ENCODE peak calls at places on chromosomes 1 and 21, in six cellular contexts. B is putamen, K is astrocyte of the spinal cord, F is sciatic nerve, X is anterior cingulate cortex, C is nucleus accumbens. N is an unnamed sample.
A peak's percentile ranks its signal among the peaks of the same experiment; 100 is the strongest.

GRCh38 chr1:153260980-153261792 is 1.7 kb downstream of the LORICRIN start:
- DNase-seq in X (peak; percentile 65), C (peak; percentile 14), B (no peak), F (no peak), K (peak; percentile 9), N (no peak)

GRCh38 chr21:36773111-36773510 is 74.2 kb downstream of the SIM2 start:
- DNase-seq in F (no peak), B (no peak), X (no peak), C (peak; percentile 21), K (peak; percentile 86), N (no peak)

GRCh38 chr1:235074335-235075120 is 54.1 kb downstream of the TOMM20 start:
- DNase-seq in K (peak; percentile 69), F (no peak), X (peak; percentile 64), C (peak; percentile 15), B (no peak), N (no peak)

GRCh38 chr1:17010601-17011438 is 908 bp downstream of the ATP13A2 start:
- DNase-seq in K (no peak), X (peak; percentile 7), C (peak; percentile 17), F (no peak), B (peak; percentile 14), N (no peak)

GRCh38 chr1:20371411-20371810 is 80.7 kb downstream of the VWA5B1 start:
- DNase-seq in K (peak; percentile 18), C (no peak), F (no peak), B (no peak), X (no peak), N (no peak)

GRCh38 chr1:239179001-239179400 is 207.4 kb upstream of the CHRM3 start:
- DNase-seq in X (no peak), C (no peak), B (no peak), K (no peak), F (no peak), N (no peak)

GRCh38 chr1:29383972-29384371 is 147.7 kb downstream of the PTPRU start:
- DNase-seq in X (no peak), C (no peak), B (no peak), K (peak; percentile 59), F (no peak), N (no peak)

GRCh38 chr1:203508463-203508862 is 14.5 kb downstream of the OPTC start:
- DNase-seq in F (no peak), B (no peak), C (no peak), K (no peak), X (no peak), N (no peak)

GRCh38 chr21:42650441-42651421 is 2.7 kb upstream of the PDE9A start:
- DNase-seq in B (no peak), F (no peak), C (no peak), X (no peak), K (no peak), N (no peak)

GRCh38 chr1:79554620-79555160 is 548.2 kb upstream of the ADGRL4 start:
- DNase-seq in C (no peak), K (no peak), X (no peak), F (no peak), B (no peak), N (no peak)

GRCh38 chr1:58545591-58546519 is 671 bp downstream of the OMA1 start:
- DNase-seq in F (peak; percentile 88), X (peak; percentile 85), C (peak; percentile 82), B (peak; percentile 78), K (peak; percentile 62), N (peak; percentile 94)

GRCh38 chr1:40830419-40830943 is 31.7 kb downstream of the CITED4 start:
- DNase-seq in F (no peak), X (no peak), B (no peak), C (no peak), K (no peak), N (no peak)

GRCh38 chr1:245785433-245785832 is 630.6 kb downstream of the KIF26B start:
- DNase-seq in K (no peak), F (no peak), C (no peak), X (no peak), B (no peak), N (no peak)

GRCh38 chr1:93829061-93829460 is 49.9 kb downstream of the DNTTIP2 start:
- DNase-seq in K (no peak), F (no peak), X (no peak), C (no peak), B (no peak), N (no peak)

GRCh38 chr21:42781150-42781980 is 98.0 kb downstream of the WDR4 start:
- DNase-seq in C (no peak), B (no peak), K (no peak), F (peak; percentile 62), X (peak; percentile 9), N (no peak)

GRCh38 chr1:90198616-90199015 is 203.7 kb downstream of the ZNF326 start:
- DNase-seq in B (no peak), F (no peak), X (no peak), K (no peak), C (no peak), N (no peak)

GRCh38 chr1:38173157-38173831 is 126.7 kb upstream of the POU3F1 start:
- DNase-seq in B (no peak), F (no peak), K (no peak), C (no peak), X (no peak), N (no peak)

GRCh38 chr1:173395762-173396161 is 81.4 kb upstream of the PRDX6 start:
- DNase-seq in K (no peak), F (no peak), X (no peak), B (no peak), C (no peak), N (no peak)

GRCh38 chr1:50426702-50427085 is 3.5 kb upstream of the DMRTA2 start:
- DNase-seq in C (no peak), F (no peak), X (no peak), K (no peak), B (no peak), N (no peak)

GRCh38 chr1:47725732-47726495 is 271.3 kb downstream of the TRABD2B start:
- DNase-seq in C (peak; percentile 65), F (peak; percentile 91), X (peak; percentile 42), K (peak; percentile 70), B (peak; percentile 58), N (no peak)

GRCh38 chr1:44418022-44418673 is 13.1 kb downstream of the RNF220 start:
- DNase-seq in C (no peak), X (no peak), F (no peak), K (no peak), B (no peak), N (no peak)

N was measured in mesenteric fat pad.